ENCODE peak calls at places on chromosomes 13 and 19, in ten cellular contexts. U is body of pancreas; R is HepG2; Q is naive thymus-derived CD8-positive, alpha-beta T cell; V is left colon; G is activated B cell treated with CpG ODN at 0.5 μM for 24 hours; S is stimulated activated effector memory CD8-positive, alpha-beta T cell treated with anti-CD3 and anti-CD28 coated beads, Interleukin-12 subunit alpha, Interleukin-12 subunit beta, amount 100 ng/mL, for 72 hours; X is Right ventricle myocardium superior; N is CD8-positive, alpha-beta T cell; J is gastrocnemius medialis. B is an unnamed sample.
A peak's percentile ranks its signal among the peaks of the same experiment; 100 is the strongest.

GRCh38 chr19:8655340-8655709 is 24.9 kb downstream of the NFILZ start:
- ATAC-seq in U (no peak), R (peak; percentile 35), Q (peak; percentile 78), V (no peak), G (no peak), S (peak; percentile 74), X (no peak), N (peak; percentile 64), J (no peak), B (no peak)

GRCh38 chr13:90302113-90302512 is 1045.4 kb upstream of the MIR17HG start:
- ATAC-seq in U (peak; percentile 83), R (no peak), Q (no peak), V (no peak), G (no peak), S (no peak), X (no peak), N (no peak), J (peak; percentile 56), B (peak; percentile 64)

GRCh38 chr13:71813187-71813586 is 53.8 kb downstream of the DACH1 start:
- ATAC-seq in U (no peak), R (no peak), Q (no peak), V (no peak), G (no peak), S (no peak), X (no peak), N (no peak), J (no peak), B (no peak)

GRCh38 chr13:37069597-37070103 is 10.2 kb upstream of the SUPT20H start:
- ATAC-seq in U (no peak), R (peak; percentile 79), Q (no peak), V (no peak), G (no peak), S (peak; percentile 32), X (no peak), N (no peak), J (no peak), B (no peak)

GRCh38 chr13:79988573-79988972 is 352.4 kb downstream of the SPRY2 start:
- ATAC-seq in U (no peak), R (no peak), Q (no peak), V (peak; percentile 82), G (no peak), S (no peak), X (no peak), N (no peak), J (no peak), B (peak; percentile 22)

GRCh38 chr19:33580645-33581037 is 41.1 kb upstream of the CHST8 start:
- ATAC-seq in U (peak; percentile 9), R (peak; percentile 77), Q (no peak), V (no peak), G (no peak), S (no peak), X (no peak), N (no peak), J (no peak), B (no peak)

GRCh38 chr19:310141-310651 is 19.0 kb upstream of the PLPP2 start:
- ATAC-seq in U (no peak), R (no peak), Q (no peak), V (no peak), G (no peak), S (no peak), X (no peak), N (no peak), J (no peak), B (peak; percentile 30)

GRCh38 chr19:1986357-1987162 is 29.0 kb downstream of the BTBD2 start:
- ATAC-seq in U (no peak), R (peak; percentile 16), Q (no peak), V (peak; percentile 17), G (no peak), S (peak; percentile 31), X (no peak), N (no peak), J (no peak), B (peak; percentile 7)

GRCh38 chr19:3780786-3781304 is 5.3 kb downstream of the MATK start:
- ATAC-seq in U (no peak), R (no peak), Q (no peak), V (no peak), G (no peak), S (no peak), X (no peak), N (no peak), J (no peak), B (no peak)

GRCh38 chr13:33441015-33441414 is 155.5 kb upstream of the STARD13 start:
- ATAC-seq in U (peak; percentile 50), R (peak; percentile 74), Q (no peak), V (peak; percentile 77), G (no peak), S (no peak), X (no peak), N (no peak), J (no peak), B (peak; percentile 53)

GRCh38 chr13:109389892-109390345 is 396.5 kb downstream of the IRS2 start:
- ATAC-seq in U (no peak), R (no peak), Q (no peak), V (no peak), G (no peak), S (no peak), X (no peak), N (no peak), J (no peak), B (no peak)

GRCh38 chr19:56350416-56351045 is 35.9 kb upstream of the ZSCAN5A start:
- ATAC-seq in U (no peak), R (no peak), Q (peak; percentile 33), V (no peak), G (no peak), S (peak; percentile 36), X (peak; percentile 58), N (peak; percentile 68), J (no peak), B (peak; percentile 38)

GRCh38 chr13:24148414-24149305 is 11.9 kb upstream of the SPATA13 start:
- ATAC-seq in U (peak; percentile 88), R (peak; percentile 85), Q (no peak), V (peak; percentile 85), G (no peak), S (peak; percentile 74), X (no peak), N (no peak), J (peak; percentile 52), B (peak; percentile 97)

GRCh38 chr19:47002106-47002766 is 17.4 kb upstream of the NPAS1 start:
- ATAC-seq in U (no peak), R (no peak), Q (no peak), V (peak; percentile 74), G (no peak), S (no peak), X (peak; percentile 26), N (no peak), J (no peak), B (no peak)

GRCh38 chr13:59364508-59365187 is 799.1 kb downstream of the DIAPH3 start:
- ATAC-seq in U (no peak), R (peak; percentile 89), Q (no peak), V (no peak), G (no peak), S (no peak), X (peak; percentile 49), N (no peak), J (no peak), B (peak; percentile 96)

GRCh38 chr19:58429745-58430144 is 10.2 kb downstream of the ZNF132 start:
- ATAC-seq in U (no peak), R (no peak), Q (no peak), V (no peak), G (no peak), S (no peak), X (no peak), N (no peak), J (peak; percentile 70), B (no peak)

GRCh38 chr13:52846567-52847321 is 1.7 kb downstream of the PCDH8 start:
- ATAC-seq in U (peak; percentile 38), R (no peak), Q (no peak), V (peak; percentile 42), G (no peak), S (no peak), X (peak; percentile 62), N (no peak), J (no peak), B (peak; percentile 55)

GRCh38 chr19:5131031-5131865 is 162.3 kb downstream of the KDM4B start:
- ATAC-seq in U (no peak), R (no peak), Q (peak; percentile 13), V (no peak), G (peak; percentile 35), S (no peak), X (no peak), N (peak; percentile 28), J (no peak), B (no peak)

GRCh38 chr19:46962030-46962570 is 57.5 kb upstream of the NPAS1 start:
- ATAC-seq in U (no peak), R (no peak), Q (no peak), V (no peak), G (no peak), S (no peak), X (no peak), N (no peak), J (peak; percentile 20), B (no peak)